ENCODE peak calls at places on chromosome 22, in six cellular contexts. V is anterior cingulate cortex; E is C1 segment of cervical spinal cord; C is effector memory CD8-positive, alpha-beta T cell; H is activated CD4-positive, alpha-beta T cell treated with anti-CD3 and anti-CD28 coated beads, Interleukin-2, amount 50 U/mL, for 4 hours; I is sciatic nerve. B is an unnamed sample.
A peak's percentile ranks its signal among the peaks of the same experiment; 100 is the strongest.

GRCh38 chr22:43014062-43014875 is 680 bp downstream of the PACSIN2 start:
- DNase-seq in V (no peak), E (peak; percentile 48), C (peak; percentile 46), H (peak; percentile 16), I (no peak), B (peak; percentile 34)

GRCh38 chr22:39721456-39722325 is 151.1 kb downstream of the CACNA1I start:
- DNase-seq in V (no peak), E (no peak), C (no peak), H (no peak), I (no peak), B (no peak)

GRCh38 chr22:46074771-46075551 is 75.4 kb upstream of the PPARA start:
- DNase-seq in V (no peak), E (no peak), C (no peak), H (no peak), I (peak; percentile 59), B (no peak)

GRCh38 chr22:24416095-24416494 is 11.3 kb upstream of the ADORA2A start:
- DNase-seq in V (no peak), E (no peak), C (no peak), H (no peak), I (no peak), B (no peak)

GRCh38 chr22:23457586-23457985 is 122.5 kb downstream of the IGLL1 start:
- DNase-seq in V (no peak), E (no peak), C (no peak), H (no peak), I (no peak), B (no peak)

GRCh38 chr22:24952837-24953293 is 349 bp downstream of the KIAA1671 start:
- DNase-seq in V (no peak), E (peak; percentile 57), C (no peak), H (no peak), I (peak; percentile 73), B (no peak)

GRCh38 chr22:45910928-45911467 is 66.0 kb downstream of the WNT7B start:
- DNase-seq in V (no peak), E (no peak), C (no peak), H (no peak), I (no peak), B (no peak)

GRCh38 chr22:49869091-49869830 is 15.6 kb downstream of the ZBED4 start:
- DNase-seq in V (no peak), E (no peak), C (no peak), H (no peak), I (no peak), B (peak; percentile 81)

GRCh38 chr22:47805394-47805935 is 1043.0 kb downstream of the TBC1D22A start:
- DNase-seq in V (no peak), E (no peak), C (no peak), H (no peak), I (no peak), B (no peak)

GRCh38 chr22:22907551-22908494 is 20.2 kb downstream of the IGLL5 start:
- DNase-seq in V (no peak), E (no peak), C (no peak), H (no peak), I (no peak), B (no peak)

GRCh38 chr22:21755855-21756284 is 20.3 kb upstream of the YPEL1 start:
- DNase-seq in V (no peak), E (no peak), C (no peak), H (no peak), I (no peak), B (no peak)

GRCh38 chr22:50304528-50305392 is 2.7 kb downstream of the PLXNB2 start:
- DNase-seq in V (no peak), E (peak; percentile 70), C (no peak), H (no peak), I (no peak), B (no peak)

GRCh38 chr22:49827853-49828598 is at the start of gene BRD1:
- DNase-seq in V (no peak), E (peak; percentile 14), C (peak; percentile 42), H (peak; percentile 40), I (peak; percentile 70), B (peak; percentile 60)

GRCh38 chr22:19014886-19015285 is 78.8 kb upstream of the PRODH start:
- DNase-seq in V (no peak), E (no peak), C (no peak), H (no peak), I (no peak), B (no peak)

GRCh38 chr22:49524362-49524761 is 303.3 kb downstream of the BRD1 start:
- DNase-seq in V (no peak), E (no peak), C (no peak), H (no peak), I (no peak), B (no peak)

GRCh38 chr22:44445307-44445680 is 52.7 kb downstream of the RTL6 start:
- DNase-seq in V (no peak), E (no peak), C (no peak), H (no peak), I (peak; percentile 32), B (no peak)

GRCh38 chr22:37178350-37179125 is 9.5 kb downstream of the C1QTNF6 start:
- DNase-seq in V (no peak), E (no peak), C (no peak), H (no peak), I (peak; percentile 61), B (no peak)

GRCh38 chr22:50674127-50674493 is 1.5 kb downstream of the SHANK3 start:
- DNase-seq in V (no peak), E (no peak), C (no peak), H (no peak), I (peak; percentile 53), B (no peak)

GRCh38 chr22:41009222-41009948 is 58.2 kb downstream of the RBX1 start:
- DNase-seq in V (no peak), E (no peak), C (no peak), H (no peak), I (no peak), B (no peak)

GRCh38 chr22:21835378-21835777 is 32.1 kb downstream of the MAPK1 start:
- DNase-seq in V (no peak), E (no peak), C (no peak), H (no peak), I (no peak), B (no peak)

GRCh38 chr22:43009444-43009843 is 5.5 kb downstream of the PACSIN2 start:
- DNase-seq in V (no peak), E (no peak), C (no peak), H (no peak), I (no peak), B (no peak)

GRCh38 chr22:49426618-49427266 is 400.9 kb downstream of the BRD1 start:
- DNase-seq in V (no peak), E (no peak), C (no peak), H (no peak), I (no peak), B (no peak)

GRCh38 chr22:20987375-20987774 is 5.3 kb downstream of the LZTR1 start:
- DNase-seq in V (no peak), E (no peak), C (no peak), H (no peak), I (no peak), B (no peak)

GRCh38 chr22:50303848-50304527 is 3.5 kb downstream of the PLXNB2 start:
- DNase-seq in V (no peak), E (peak; percentile 70), C (no peak), H (no peak), I (no peak), B (no peak)

GRCh38 chr22:17501679-17502285 is 61.5 kb upstream of the SLC25A18 start:
- DNase-seq in V (no peak), E (no peak), C (peak; percentile 34), H (peak; percentile 3), I (no peak), B (peak; percentile 32)

GRCh38 chr22:44538071-44538470 is 40.0 kb upstream of the RTL6 start:
- DNase-seq in V (no peak), E (no peak), C (no peak), H (no peak), I (no peak), B (no peak)

GRCh38 chr22:20243545-20244249 is 24.4 kb downstream of the RTN4R start:
- DNase-seq in V (no peak), E (peak; percentile 24), C (peak; percentile 45), H (peak; percentile 37), I (no peak), B (peak; percentile 13)

GRCh38 chr22:36439481-36440271 is 41.8 kb downstream of the TXN2 start:
- DNase-seq in V (no peak), E (no peak), C (no peak), H (peak; percentile 24), I (no peak), B (no peak)

GRCh38 chr22:30004101-30004500 is 76.2 kb upstream of the HORMAD2 start:
- DNase-seq in V (no peak), E (no peak), C (no peak), H (no peak), I (no peak), B (no peak)

GRCh38 chr22:26321469-26321913 is 107.6 kb upstream of the ASPHD2 start:
- DNase-seq in V (no peak), E (no peak), C (no peak), H (no peak), I (no peak), B (no peak)

GRCh38 chr22:29744902-29745301 is 21.9 kb downstream of the ZMAT5 start:
- DNase-seq in V (no peak), E (no peak), C (no peak), H (no peak), I (no peak), B (no peak)

GRCh38 chr22:37137131-37137530 is 12.6 kb downstream of the IL2RB start:
- DNase-seq in V (no peak), E (no peak), C (no peak), H (no peak), I (no peak), B (no peak)

GRCh38 chr22:20822240-20822639 is 36.4 kb downstream of the PI4KA start:
- DNase-seq in V (no peak), E (no peak), C (no peak), H (no peak), I (no peak), B (no peak)

GRCh38 chr22:46303347-46303965 is 6.8 kb downstream of the GTSE1 start:
- DNase-seq in V (no peak), E (no peak), C (no peak), H (no peak), I (no peak), B (no peak)

GRCh38 chr22:50293441-50294318 is 13.8 kb downstream of the PLXNB2 start:
- DNase-seq in V (no peak), E (peak; percentile 38), C (no peak), H (no peak), I (no peak), B (no peak)

GRCh38 chr22:45645526-45646414 is 25.9 kb upstream of the ATXN10 start:
- DNase-seq in V (peak; percentile 17), E (peak; percentile 28), C (peak; percentile 85), H (peak; percentile 69), I (peak; percentile 83), B (peak; percentile 67)

GRCh38 chr22:50305658-50306566 is 1.5 kb downstream of the PLXNB2 start:
- DNase-seq in V (no peak), E (peak; percentile 51), C (no peak), H (no peak), I (peak; percentile 88), B (no peak)